ENCODE peak calls at places on chromosomes 2 and 18, in six cellular contexts. U is left lung; R is Caco-2; A is NT2/D1; X is CD4-positive, CD25-positive, alpha-beta regulatory T cell; Y is SK-N-SH. N is an unnamed sample. For H3K27me3 and H3K4me1, the result is how much of the 10 kb centered on the place peaks cover.

GRCh38 chr2:121532894-121533293 is 2.2 kb downstream of the RNU4ATAC start:
- DNase-seq in U (no peak), R (no peak), A (no peak), X (no peak), Y (no peak), N (no peak)

GRCh38 chr2:185375731-185376130 is 362.9 kb upstream of the FSIP2 start:
- DNase-seq in U (no peak), R (no peak), A (no peak), X (no peak), Y (no peak), N (no peak)

GRCh38 chr2:8116661-8117060 is 565.2 kb upstream of the ID2 start:
- DNase-seq in U (no peak), R (no peak), A (no peak), X (no peak), Y (no peak), N (no peak)

GRCh38 chr2:124489686-124490085 is 464.6 kb downstream of the CNTNAP5 start:
- DNase-seq in U (no peak), R (no peak), A (no peak), X (no peak), Y (no peak), N (no peak)

GRCh38 chr18:56678836-56679565 is 27.8 kb downstream of the WDR7 start:
- DNase-seq in U (no peak), R (no peak), A (no peak), X (no peak), Y (no peak), N (no peak)

GRCh38 chr2:109120166-109120565 is 8.8 kb upstream of the SH3RF3 start:
- DNase-seq in U (no peak), R (no peak), A (no peak), X (no peak), Y (no peak), N (no peak)

GRCh38 chr2:232214053-232214452 is 164.5 kb upstream of the ALPP start:
- DNase-seq in U (no peak), R (no peak), A (no peak), X (no peak), Y (no peak), N (no peak)

GRCh38 chr2:7133521-7133920 is 216.3 kb downstream of the RNF144A start:
- DNase-seq in U (no peak), R (no peak), A (no peak), X (no peak), Y (peak), N (no peak)

GRCh38 chr2:31151501-31151900 is 13.3 kb upstream of the GALNT14 start:
- DNase-seq in U (no peak), R (no peak), A (no peak), X (no peak), Y (peak), N (no peak)

GRCh38 chr2:198441876-198442275 is 637.5 kb downstream of the PLCL1 start:
- DNase-seq in U (no peak), R (no peak), A (no peak), X (no peak), Y (no peak), N (no peak)

GRCh38 chr2:69774984-69775982 is 33.3 kb downstream of the ANXA4 start:
- DNase-seq in U (no peak), R (no peak), A (no peak), X (no peak), Y (no peak), N (no peak)

GRCh38 chr2:113218283-113219091 is 44.7 kb downstream of the PSD4 start:
- DNase-seq in U (peak), R (peak), A (no peak), X (no peak), Y (no peak), N (no peak)

GRCh38 chr2:238376884-238377391 is 49.8 kb upstream of the ASB1 start:
- DNase-seq in U (no peak), R (no peak), A (no peak), X (no peak), Y (no peak), N (no peak)

GRCh38 chr2:176002684-176003225 is 688 bp upstream of the LNPK start:
- DNase-seq in U (peak), R (no peak), A (no peak), X (no peak), Y (no peak), N (no peak)

GRCh38 chr2:135676031-135676430 is 65.6 kb upstream of the UBXN4 start:
- DNase-seq in U (no peak), R (no peak), A (no peak), X (no peak), Y (no peak), N (no peak)

GRCh38 chr18:36757081-36757480 is 71.7 kb downstream of the TPGS2 start:
- DNase-seq in U (no peak), R (no peak), A (peak), X (no peak), Y (peak), N (peak)

GRCh38 chr18:44229693-44230108 is 451.0 kb upstream of the SETBP1 start:
- DNase-seq in U (peak), R (no peak), A (no peak), X (no peak), Y (peak), N (no peak)

GRCh38 chr18:56299740-56300139 is 338.7 kb downstream of the TXNL1 start:
- DNase-seq in U (no peak), R (no peak), A (no peak), X (no peak), Y (no peak), N (no peak)

GRCh38 chr2:42196403-42197267 is 27.5 kb downstream of the EML4 start:
- DNase-seq in U (peak), R (peak), A (peak), X (peak), Y (peak), N (peak)

GRCh38 chr2:27442282-27442980 is at the start of gene KRTCAP3:
- DNase-seq in U (peak), R (peak), A (peak), X (peak), Y (peak), N (peak)

GRCh38 chr2:68292108-68292710 is 27.5 kb downstream of the CNRIP1 start:
- DNase-seq in U (no peak), R (no peak), A (peak), X (no peak), Y (peak), N (no peak)

GRCh38 chr2:70785137-70785911 is 5.1 kb downstream of the FIGLA start:
- DNase-seq in U (no peak), R (no peak), A (no peak), X (no peak), Y (peak), N (no peak)

GRCh38 chr2:127196549-127196948 is 23.6 kb downstream of the CYP27C1 start:
- DNase-seq in U (no peak), R (no peak), A (no peak), X (no peak), Y (no peak), N (no peak)

GRCh38 chr2:191333911-191334357 is 88.7 kb downstream of the MYO1B start:
- DNase-seq in U (no peak), R (no peak), A (no peak), X (no peak), Y (no peak), N (no peak)

GRCh38 chr18:3821524-3821923 is 371.6 kb downstream of the TGIF1 start:
- DNase-seq in U (no peak), R (no peak), A (no peak), X (no peak), Y (no peak), N (no peak)

GRCh38 chr2:236794074-236794473 is 224.4 kb downstream of the ACKR3 start:
- DNase-seq in U (no peak), R (no peak), A (no peak), X (no peak), Y (no peak), N (no peak)

GRCh38 chr18:35703043-35703688 is 121.6 kb downstream of the GALNT1 start:
- DNase-seq in U (no peak), R (no peak), A (no peak), X (no peak), Y (no peak), N (no peak)

GRCh38 chr18:78967692-78968091 is 11.9 kb upstream of the SALL3 start:
- DNase-seq in U (no peak), R (no peak), A (no peak), X (no peak), Y (no peak), N (no peak)

GRCh38 chr18:78972385-78972918 is 7.2 kb upstream of the SALL3 start:
- DNase-seq in U (no peak), R (no peak), A (no peak), X (no peak), Y (no peak), N (no peak)

GRCh38 chr18:78971511-78972245 is 7.9 kb upstream of the SALL3 start:
- DNase-seq in U (no peak), R (no peak), A (no peak), X (no peak), Y (no peak), N (no peak)

GRCh38 chr18:78970774-78971333 is 8.8 kb upstream of the SALL3 start:
- DNase-seq in U (no peak), R (no peak), A (no peak), X (no peak), Y (no peak), N (no peak)

GRCh38 chr18:78969574-78970315 is 9.9 kb upstream of the SALL3 start:
- DNase-seq in U (no peak), R (no peak), A (no peak), X (no peak), Y (no peak), N (no peak)
- H3K27me3 ChIP-seq in U (under half), R (under half), A (under half), X (under half), Y (half or more), N (under half)

DNA sequence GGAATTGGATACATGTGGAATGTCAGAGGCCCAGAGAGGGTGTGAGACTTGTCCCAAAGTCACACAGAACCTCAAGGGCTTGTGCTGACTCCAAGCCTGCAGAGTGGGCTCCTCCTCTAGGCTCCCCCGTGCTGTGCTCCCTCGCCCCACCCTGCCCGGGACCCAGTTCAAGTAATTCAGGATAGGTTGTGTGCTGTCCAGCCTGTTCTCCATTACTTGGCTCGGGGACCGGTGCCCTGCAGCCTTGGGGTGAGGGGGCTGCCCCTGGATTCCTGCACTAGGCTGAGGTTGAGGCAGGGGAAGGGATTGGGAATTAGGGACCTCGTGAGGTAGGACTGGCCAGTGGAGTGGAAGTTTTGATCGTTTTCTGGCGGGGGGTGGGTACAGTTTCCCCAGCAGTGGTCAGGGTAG is 2.8 kb downstream of the CTDSP1 start:
- DNase-seq in U (no peak), R (no peak), A (no peak), X (no peak), Y (no peak), N (no peak)
- H3K4me3 ChIP-seq in U (peak), R (no peak), A (no peak), X (no peak), Y (no peak), N (no peak)

GRCh38 chr2:60530660-60531276 is 22.7 kb downstream of the BCL11A start:
- DNase-seq in U (peak), R (peak), A (no peak), X (no peak), Y (peak), N (no peak)
- H3K4me1 ChIP-seq in U (under half), R (under half), A (under half), X (under half), Y (under half), N (under half)

GRCh38 chr18:79403723-79404566 is 8.2 kb downstream of the NFATC1 start:
- DNase-seq in U (no peak), R (no peak), A (no peak), X (no peak), Y (no peak), N (no peak)
- H3K27me3 ChIP-seq in U (under half), R (under half), A (under half), X (under half), Y (half or more), N (under half)